ENCODE peak calls at places on chromosomes 1 and 21, in four cellular contexts. One of them, this sample, is unnamed.

GRCh38 chr1:184693011-184693410 is 61.6 kb downstream of the EDEM3 start:
- DNase-seq in tibial nerve: no peak
- DNase-seq in endothelial cell: no peak
- DNase-seq in BJ: no peak
- DNase-seq in this sample: no peak

GRCh38 chr1:2986549-2987305 is 34.5 kb upstream of the ACTRT2 start:
- DNase-seq in tibial nerve: no peak
- DNase-seq in endothelial cell: no peak
- DNase-seq in BJ: no peak
- DNase-seq in this sample: no peak

GRCh38 chr1:86750530-86750929 is 46.2 kb downstream of the SH3GLB1 start:
- DNase-seq in tibial nerve: no peak
- DNase-seq in endothelial cell: no peak
- DNase-seq in BJ: no peak
- DNase-seq in this sample: no peak

GRCh38 chr21:42199488-42200463 is 19.2 kb upstream of the ABCG1 start:
- DNase-seq in tibial nerve: no peak
- DNase-seq in endothelial cell: no peak
- DNase-seq in BJ: peak; percentile 35
- DNase-seq in this sample: no peak

GRCh38 chr1:41666991-41667631 is 182.6 kb upstream of the EDN2 start:
- DNase-seq in tibial nerve: no peak
- DNase-seq in endothelial cell: no peak
- DNase-seq in BJ: no peak
- DNase-seq in this sample: peak; percentile 50

GRCh38 chr21:46098303-46099141 is 610 bp downstream of the COL6A2 start:
- DNase-seq in tibial nerve: no peak
- DNase-seq in endothelial cell: peak; percentile 31
- DNase-seq in BJ: no peak
- DNase-seq in this sample: no peak

GRCh38 chr21:21101911-21102310 is 103.7 kb downstream of the NCAM2 start:
- DNase-seq in tibial nerve: no peak
- DNase-seq in endothelial cell: peak; percentile 35
- DNase-seq in BJ: no peak
- DNase-seq in this sample: no peak

GRCh38 chr1:240524356-240525071 is 87.4 kb downstream of the GREM2 start:
- DNase-seq in tibial nerve: no peak
- DNase-seq in endothelial cell: no peak
- DNase-seq in BJ: no peak
- DNase-seq in this sample: no peak

GRCh38 chr1:206863266-206863665 is 2.2 kb upstream of the IL20 start:
- DNase-seq in tibial nerve: no peak
- DNase-seq in endothelial cell: no peak
- DNase-seq in BJ: no peak
- DNase-seq in this sample: no peak

GRCh38 chr1:163315773-163316374 is 5.9 kb upstream of the NUF2 start:
- DNase-seq in tibial nerve: peak; percentile 52
- DNase-seq in endothelial cell: peak; percentile 45
- DNase-seq in BJ: no peak
- DNase-seq in this sample: peak; percentile 59

GRCh38 chr1:232950919-232951579 is 638 bp downstream of the NTPCR start:
- DNase-seq in tibial nerve: no peak
- DNase-seq in endothelial cell: peak; percentile 13
- DNase-seq in BJ: no peak
- DNase-seq in this sample: peak; percentile 23

GRCh38 chr1:111867868-111868440 is 112.3 kb downstream of the DDX20 start:
- DNase-seq in tibial nerve: no peak
- DNase-seq in endothelial cell: no peak
- DNase-seq in BJ: no peak
- DNase-seq in this sample: no peak

GRCh38 chr1:30719406-30720270 is 3.7 kb downstream of the MATN1 start:
- DNase-seq in tibial nerve: no peak
- DNase-seq in endothelial cell: no peak
- DNase-seq in BJ: no peak
- DNase-seq in this sample: no peak

GRCh38 chr1:77539510-77540142 is 142.8 kb downstream of the ZZZ3 start:
- DNase-seq in tibial nerve: no peak
- DNase-seq in endothelial cell: no peak
- DNase-seq in BJ: peak; percentile 83
- DNase-seq in this sample: no peak

GRCh38 chr1:156475568-156476500 is 24.7 kb downstream of the MEF2D start:
- DNase-seq in tibial nerve: peak; percentile 54
- DNase-seq in endothelial cell: no peak
- DNase-seq in BJ: peak; percentile 73
- DNase-seq in this sample: no peak

GRCh38 chr1:6393400-6394187 is at the start of gene ACOT7:
- DNase-seq in tibial nerve: peak; percentile 80
- DNase-seq in endothelial cell: peak; percentile 82
- DNase-seq in BJ: peak; percentile 44
- DNase-seq in this sample: peak; percentile 84

GRCh38 chr1:115332813-115333608 is 5.0 kb downstream of the NGF start:
- DNase-seq in tibial nerve: peak; percentile 74
- DNase-seq in endothelial cell: no peak
- DNase-seq in BJ: peak; percentile 68
- DNase-seq in this sample: no peak

GRCh38 chr1:64915381-64916274 is 50.7 kb downstream of the JAK1 start:
- DNase-seq in tibial nerve: no peak
- DNase-seq in endothelial cell: no peak
- DNase-seq in BJ: peak; percentile 26
- DNase-seq in this sample: peak; percentile 64

GRCh38 chr1:115810609-115811008 is 30.3 kb downstream of the NHLH2 start:
- DNase-seq in tibial nerve: no peak
- DNase-seq in endothelial cell: no peak
- DNase-seq in BJ: no peak
- DNase-seq in this sample: no peak

GRCh38 chr1:7224644-7225043 is 439.4 kb downstream of the CAMTA1 start:
- DNase-seq in tibial nerve: no peak
- DNase-seq in endothelial cell: peak; percentile 38
- DNase-seq in BJ: no peak
- DNase-seq in this sample: no peak

GRCh38 chr1:206566976-206567375 is 45.3 kb downstream of the EIF2D start:
- DNase-seq in tibial nerve: no peak
- DNase-seq in endothelial cell: no peak
- DNase-seq in BJ: no peak
- DNase-seq in this sample: no peak

GRCh38 chr1:113943028-113943811 is 14.1 kb downstream of the HIPK1 start:
- DNase-seq in tibial nerve: no peak
- DNase-seq in endothelial cell: no peak
- DNase-seq in BJ: no peak
- DNase-seq in this sample: no peak

GRCh38 chr1:30779294-30780071 is 21.9 kb upstream of the LAPTM5 start:
- DNase-seq in tibial nerve: peak; percentile 96
- DNase-seq in endothelial cell: peak; percentile 95
- DNase-seq in BJ: peak; percentile 15
- DNase-seq in this sample: peak; percentile 91

GRCh38 chr1:20359451-20360330 is 69.0 kb downstream of the VWA5B1 start:
- DNase-seq in tibial nerve: no peak
- DNase-seq in endothelial cell: no peak
- DNase-seq in BJ: no peak
- DNase-seq in this sample: peak; percentile 62

GRCh38 chr1:147243228-147243685 is 773 bp downstream of the CHD1L start:
- DNase-seq in tibial nerve: peak; percentile 24
- DNase-seq in endothelial cell: peak; percentile 46
- DNase-seq in BJ: no peak
- DNase-seq in this sample: peak; percentile 33

GRCh38 chr1:224333939-224334701 is 4.1 kb upstream of the NVL start:
- DNase-seq in tibial nerve: no peak
- DNase-seq in endothelial cell: no peak
- DNase-seq in BJ: no peak
- DNase-seq in this sample: no peak

GRCh38 chr1:164443836-164444235 is 115.1 kb upstream of the PBX1 start:
- DNase-seq in tibial nerve: no peak
- DNase-seq in endothelial cell: no peak
- DNase-seq in BJ: no peak
- DNase-seq in this sample: no peak

GRCh38 chr1:164446020-164446419 is 113.0 kb upstream of the PBX1 start:
- DNase-seq in tibial nerve: no peak
- DNase-seq in endothelial cell: no peak
- DNase-seq in BJ: no peak
- DNase-seq in this sample: no peak

GRCh38 chr1:164443166-164443565 is 115.8 kb upstream of the PBX1 start:
- DNase-seq in tibial nerve: no peak
- DNase-seq in endothelial cell: no peak
- DNase-seq in BJ: no peak
- DNase-seq in this sample: no peak

GRCh38 chr1:164440222-164440621 is 118.8 kb upstream of the PBX1 start:
- DNase-seq in tibial nerve: no peak
- DNase-seq in endothelial cell: no peak
- DNase-seq in BJ: no peak
- DNase-seq in this sample: peak; percentile 11
- TF ChIP-seq CTCF in tibial nerve: peak; percentile 6
- TF ChIP-seq CTCF in endothelial cell: no peak
- TF ChIP-seq CTCF in BJ: peak; percentile 51
- TF ChIP-seq CTCF in this sample: peak; percentile 24

DNA sequence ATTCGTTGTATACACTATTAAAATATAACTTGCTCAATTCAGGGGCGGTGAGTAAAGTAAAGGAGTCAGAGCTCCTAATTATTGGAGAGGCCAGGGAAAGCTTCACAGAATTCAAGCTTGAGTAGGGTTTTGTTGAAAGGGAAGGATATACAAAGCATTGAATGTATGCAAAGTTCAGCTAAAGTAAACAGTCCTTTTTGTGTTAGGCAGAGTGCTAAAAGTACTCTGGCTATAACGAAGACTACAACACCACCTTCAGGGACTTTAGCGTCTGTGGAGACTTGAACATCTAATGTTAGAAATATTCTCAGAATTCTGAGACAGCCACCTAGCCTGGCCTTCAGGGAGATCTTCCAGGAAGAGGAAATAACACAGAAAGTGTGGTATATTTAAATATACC is 1.1 kb downstream of the FALEC start:
- DNase-seq in tibial nerve: no peak
- DNase-seq in endothelial cell: no peak
- DNase-seq in BJ: no peak
- DNase-seq in this sample: no peak
- TF ChIP-seq CTCF in tibial nerve: no peak
- TF ChIP-seq CTCF in endothelial cell: no peak
- TF ChIP-seq CTCF in BJ: peak; percentile 1
- TF ChIP-seq CTCF in this sample: no peak

GRCh38 chr21:27566521-27566920 is 599.6 kb upstream of the ADAMTS5 start:
- DNase-seq in tibial nerve: no peak
- DNase-seq in endothelial cell: no peak
- DNase-seq in BJ: no peak
- DNase-seq in this sample: no peak

GRCh38 chr21:27565418-27565817 is 598.5 kb upstream of the ADAMTS5 start:
- DNase-seq in tibial nerve: no peak
- DNase-seq in endothelial cell: no peak
- DNase-seq in BJ: no peak
- DNase-seq in this sample: no peak

GRCh38 chr21:27564684-27565280 is 597.9 kb upstream of the ADAMTS5 start:
- DNase-seq in tibial nerve: peak; percentile 53
- DNase-seq in endothelial cell: peak; percentile 29
- DNase-seq in BJ: no peak
- DNase-seq in this sample: peak; percentile 41

GRCh38 chr21:27561116-27561515 is 594.2 kb upstream of the ADAMTS5 start:
- DNase-seq in tibial nerve: peak; percentile 21
- DNase-seq in endothelial cell: no peak
- DNase-seq in BJ: no peak
- DNase-seq in this sample: no peak

GRCh38 chr21:27562303-27562702 is 595.4 kb upstream of the ADAMTS5 start:
- DNase-seq in tibial nerve: no peak
- DNase-seq in endothelial cell: no peak
- DNase-seq in BJ: no peak
- DNase-seq in this sample: no peak
- TF ChIP-seq CTCF in tibial nerve: no peak
- TF ChIP-seq CTCF in endothelial cell: no peak
- TF ChIP-seq CTCF in BJ: no peak
- TF ChIP-seq CTCF in this sample: no peak

GRCh38 chr1:10267946-10268345 is 57.6 kb downstream of the KIF1B start:
- DNase-seq in tibial nerve: no peak
- DNase-seq in endothelial cell: no peak
- DNase-seq in BJ: no peak
- DNase-seq in this sample: no peak

GRCh38 chr1:10265027-10265426 is 54.7 kb downstream of the KIF1B start:
- DNase-seq in tibial nerve: no peak
- DNase-seq in endothelial cell: no peak
- DNase-seq in BJ: no peak
- DNase-seq in this sample: no peak

GRCh38 chr1:10267319-10267718 is 56.9 kb downstream of the KIF1B start:
- DNase-seq in tibial nerve: no peak
- DNase-seq in endothelial cell: no peak
- DNase-seq in BJ: no peak
- DNase-seq in this sample: no peak

GRCh38 chr1:10265936-10266335 is 55.6 kb downstream of the KIF1B start:
- DNase-seq in tibial nerve: no peak
- DNase-seq in endothelial cell: no peak
- DNase-seq in BJ: no peak
- DNase-seq in this sample: no peak

GRCh38 chr1:10263450-10264082 is 53.2 kb downstream of the KIF1B start:
- DNase-seq in tibial nerve: no peak
- DNase-seq in endothelial cell: no peak
- DNase-seq in BJ: no peak
- DNase-seq in this sample: no peak
- TF ChIP-seq CTCF in tibial nerve: no peak
- TF ChIP-seq CTCF in endothelial cell: no peak
- TF ChIP-seq CTCF in BJ: no peak
- TF ChIP-seq CTCF in this sample: no peak

DNA sequence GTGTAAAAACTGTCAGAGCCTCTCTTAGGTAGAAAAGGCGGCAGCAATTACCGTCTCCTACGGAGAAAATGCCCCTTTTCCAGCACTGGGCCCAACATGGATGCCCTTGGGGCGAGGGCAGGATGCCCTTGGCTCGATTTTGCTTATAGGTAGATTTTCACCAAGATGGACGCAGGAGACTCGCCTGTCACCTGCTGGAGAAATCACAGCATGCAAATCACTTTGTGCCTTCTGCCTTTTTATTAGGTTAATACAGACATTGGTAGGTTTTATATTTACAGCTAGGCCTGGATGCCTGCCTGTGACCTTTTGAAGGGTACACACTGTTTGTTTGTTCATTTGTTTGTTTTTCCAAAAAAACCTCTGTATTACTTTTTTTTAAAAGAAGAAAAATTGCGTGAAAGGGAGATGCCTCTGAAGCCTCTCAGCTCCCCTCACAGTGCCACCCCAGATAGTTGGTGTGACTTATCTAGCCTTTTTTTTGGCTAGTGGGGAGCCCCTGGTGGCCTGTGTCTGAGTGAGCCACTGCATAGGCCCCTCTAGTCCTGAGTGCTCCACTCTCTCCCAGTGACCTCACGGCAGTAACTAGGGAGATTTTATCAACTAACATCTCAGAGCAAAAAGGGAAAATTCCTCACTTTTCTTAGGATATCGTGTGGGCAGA is 2.5 kb downstream of the ATP1B1 start:
- DNase-seq in tibial nerve: no peak
- DNase-seq in endothelial cell: no peak
- DNase-seq in BJ: no peak
- DNase-seq in this sample: peak; percentile 63
- TF ChIP-seq CTCF in tibial nerve: no peak
- TF ChIP-seq CTCF in endothelial cell: no peak
- TF ChIP-seq CTCF in BJ: peak; percentile 31
- TF ChIP-seq CTCF in this sample: peak; percentile 11

This sample was measured in Calu3.